ENCODE peak calls at places on chromosome 20, in six cellular contexts. K is neural crest cell; U is retina; E is stimulated activated CD8-positive, alpha-beta memory T cell treated with anti-CD3 and anti-CD28 coated beads, Interleukin-2, amount 100 ng/mL, for 48 hours; J is RWPE1; P is iris pigment epithelial cell. B is an unnamed sample.

GRCh38 chr20:43658068-43658722 is 8.7 kb upstream of the MYBL2 start:
- DNase-seq in U (no peak), P (no peak), K (no peak), J (peak; percentile 49), E (peak; percentile 14), B (no peak)

GRCh38 chr20:43444107-43444506 is 13.6 kb upstream of the SRSF6 start:
- DNase-seq in P (no peak), K (no peak), E (no peak), J (no peak), U (no peak), B (no peak)

GRCh38 chr20:4944518-4944917 is 56.8 kb downstream of the SLC23A2 start:
- DNase-seq in E (no peak), J (no peak), K (no peak), U (no peak), P (peak; percentile 33), B (no peak)

GRCh38 chr20:51712501-51713212 is 55.5 kb downstream of the ATP9A start:
- DNase-seq in U (peak; percentile 32), E (no peak), K (no peak), P (peak; percentile 44), J (peak; percentile 42), B (peak; percentile 31)

GRCh38 chr20:2156666-2157624 is 55.3 kb downstream of the STK35 start:
- DNase-seq in J (no peak), E (no peak), P (peak; percentile 23), U (no peak), K (no peak), B (no peak)

GRCh38 chr20:48819813-48820648 is 7.8 kb downstream of the PREX1 start:
- DNase-seq in J (no peak), P (peak; percentile 27), U (no peak), K (no peak), E (no peak), B (no peak)

GRCh38 chr20:3678893-3679720 is 2.7 kb downstream of the ADAM33 start:
- DNase-seq in U (no peak), P (no peak), K (no peak), E (no peak), J (no peak), B (no peak)

GRCh38 chr20:51412991-51413471 is 129.5 kb downstream of the NFATC2 start:
- DNase-seq in E (no peak), P (no peak), U (peak; percentile 13), K (no peak), J (no peak), B (no peak)

GRCh38 chr20:47181056-47181862 is 175.2 kb downstream of the ZMYND8 start:
- DNase-seq in P (peak; percentile 88), U (no peak), K (no peak), J (peak; percentile 96), E (no peak), B (no peak)

GRCh38 chr20:34538671-34539123 is 19.8 kb upstream of the MAP1LC3A start:
- DNase-seq in E (no peak), U (no peak), J (peak; percentile 42), P (peak; percentile 70), K (peak; percentile 59), B (peak; percentile 68)

GRCh38 chr20:20446001-20446400 is 78.1 kb downstream of the INSM1 start:
- DNase-seq in J (no peak), P (no peak), E (no peak), U (no peak), K (no peak), B (no peak)

GRCh38 chr20:19885576-19885956 is 127.5 kb downstream of the RIN2 start:
- DNase-seq in U (peak; percentile 37), P (no peak), J (no peak), E (no peak), K (no peak), B (no peak)

GRCh38 chr20:22762576-22763256 is 178.3 kb upstream of the FOXA2 start:
- DNase-seq in P (no peak), J (peak; percentile 89), U (no peak), E (no peak), K (no peak), B (no peak)

GRCh38 chr20:48148916-48149672 is 363.8 kb upstream of the SULF2 start:
- DNase-seq in P (no peak), K (no peak), U (no peak), J (no peak), E (no peak), B (no peak)